ENCODE peak calls at places on chromosomes 3 and 15, in five cellular contexts. N is stimulated activated CD4-positive, alpha-beta T cell treated with anti-CD3 and anti-CD28 coated beads, Interleukin-2, amount 100 ng/mL, for 48 hours; C is activated CD4-positive, alpha-beta T cell treated with anti-CD3 and anti-CD28 coated beads, Interleukin-2, amount 50 U/mL, for 48 hours; W is stimulated activated CD8-positive, alpha-beta memory T cell treated with anti-CD3 and anti-CD28 coated beads, Interleukin-4, amount 100 ng/mL, for 1 hour; B is GM12892. Q is an unnamed sample.

GRCh38 chr15:52289629-52290081 is 5.9 kb downstream of the MYO5C start:
- DNase-seq in N (no peak), C (no peak), W (no peak), B (no peak), Q (no peak)

GRCh38 chr3:48400824-48401433 is 28.9 kb downstream of the FBXW12 start:
- DNase-seq in N (peak), C (peak), W (peak), B (peak), Q (peak)

GRCh38 chr3:193190387-193190786 is 50.6 kb upstream of the PLAAT1 start:
- DNase-seq in N (no peak), C (peak), W (no peak), B (no peak), Q (peak)

GRCh38 chr3:185371683-185372082 is 8.7 kb downstream of the MAP3K13 start:
- DNase-seq in N (no peak), C (no peak), W (no peak), B (no peak), Q (no peak)

GRCh38 chr3:139937674-139938279 is 2.8 kb downstream of the CLSTN2 start:
- DNase-seq in N (no peak), C (peak), W (no peak), B (peak), Q (no peak)

GRCh38 chr15:30985081-30985531 is 6.3 kb downstream of the MTMR10 start:
- DNase-seq in N (no peak), C (no peak), W (no peak), B (no peak), Q (no peak)

GRCh38 chr15:24659622-24660021 is 16.0 kb upstream of the NPAP1 start:
- DNase-seq in N (no peak), C (no peak), W (no peak), B (no peak), Q (no peak)

GRCh38 chr3:141193431-141193830 is 38.2 kb upstream of the PXYLP1 start:
- DNase-seq in N (no peak), C (no peak), W (no peak), B (no peak), Q (no peak)

GRCh38 chr3:129470861-129471260 is 30.8 kb downstream of the IFT122 start:
- DNase-seq in N (no peak), C (no peak), W (no peak), B (no peak), Q (no peak)

GRCh38 chr15:75673426-75674247 is 25.9 kb downstream of the SNX33 start:
- DNase-seq in N (no peak), C (no peak), W (no peak), B (no peak), Q (no peak)

GRCh38 chr3:49600781-49601180 is 46.5 kb downstream of the BSN start:
- DNase-seq in N (no peak), C (no peak), W (no peak), B (no peak), Q (no peak)

GRCh38 chr3:57696861-57697321 is 4.0 kb upstream of the DENND6A start:
- DNase-seq in N (no peak), C (no peak), W (no peak), B (no peak), Q (no peak)

GRCh38 chr3:196085534-196085933 is 3.6 kb upstream of the TFRC start:
- DNase-seq in N (no peak), C (no peak), W (no peak), B (no peak), Q (no peak)

GRCh38 chr3:45224824-45225464 is 1.1 kb downstream of the TMEM158 start:
- DNase-seq in N (peak), C (peak), W (no peak), B (peak), Q (peak)

GRCh38 chr3:42166214-42166613 is 75.1 kb downstream of the TRAK1 start:
- DNase-seq in N (no peak), C (no peak), W (no peak), B (no peak), Q (no peak)